ENCODE peak calls at places on chromosomes 4 and X, in eight cellular contexts. E is prostate gland, J is IMR-90, Z is psoas muscle, F is endothelial cell of umbilical vein, M is HCT116, Y is body of pancreas, U is left lung. G is an unnamed sample.
A peak's percentile ranks its signal among the peaks of the same experiment; 100 is the strongest.

GRCh38 chr4:69098470-69098869 is 2.2 kb downstream of the UGT2B7 start:
- DNase-seq in E (no peak), J (no peak), Z (no peak), F (no peak), M (no peak), Y (peak; percentile 35), U (no peak), G (no peak)

GRCh38 chr4:178450614-178451013 is 1008.4 kb upstream of the AGA start:
- DNase-seq in E (no peak), J (no peak), Z (no peak), F (no peak), M (no peak), Y (no peak), U (no peak), G (no peak)

GRCh38 chr4:16750882-16751642 is 147.4 kb downstream of the LDB2 start:
- DNase-seq in E (no peak), J (no peak), Z (no peak), F (peak; percentile 55), M (no peak), Y (no peak), U (no peak), G (no peak)

GRCh38 chrX:1661922-1662221 is 47.0 kb downstream of the ASMT start:
- DNase-seq in E (no peak), J (no peak), Z (no peak), F (no peak), M (no peak), Y (no peak), U (no peak), G (no peak)

GRCh38 chr4:126364290-126364978 is 1049.7 kb downstream of the FAT4 start:
- DNase-seq in E (no peak), J (peak; percentile 77), Z (no peak), F (peak; percentile 69), M (no peak), Y (no peak), U (no peak), G (no peak)

GRCh38 chrX:118271770-118272169 is 74.1 kb upstream of the WDR44 start:
- DNase-seq in E (no peak), J (peak; percentile 35), Z (no peak), F (peak; percentile 57), M (no peak), Y (no peak), U (no peak), G (no peak)

GRCh38 chr4:14386196-14386595 is 616.1 kb upstream of the CPEB2 start:
- DNase-seq in E (no peak), J (no peak), Z (no peak), F (no peak), M (no peak), Y (no peak), U (no peak), G (no peak)

GRCh38 chr4:25697516-25697915 is 41.9 kb downstream of the SLC34A2 start:
- DNase-seq in E (no peak), J (no peak), Z (no peak), F (no peak), M (no peak), Y (no peak), U (no peak), G (no peak)

GRCh38 chrX:135477576-135477975 is 42.9 kb upstream of the INTS6L start:
- DNase-seq in E (peak; percentile 66), J (peak; percentile 49), Z (no peak), F (peak; percentile 82), M (peak; percentile 29), Y (peak; percentile 84), U (no peak), G (no peak)

GRCh38 chr4:155339588-155339987 is 37.2 kb downstream of the MAP9 start:
- DNase-seq in E (no peak), J (no peak), Z (no peak), F (no peak), M (no peak), Y (no peak), U (no peak), G (no peak)

GRCh38 chr4:122826596-122827257 is at the start of gene FGF2:
- DNase-seq in E (peak; percentile 12), J (peak; percentile 60), Z (peak; percentile 79), F (peak; percentile 68), M (no peak), Y (peak; percentile 19), U (peak; percentile 84), G (peak; percentile 59)

GRCh38 chrX:109719262-109719661 is 13.8 kb downstream of the ACSL4 start:
- DNase-seq in E (no peak), J (no peak), Z (no peak), F (no peak), M (no peak), Y (no peak), U (no peak), G (no peak)

GRCh38 chr4:143294710-143295109 is 42.0 kb upstream of the GAB1 start:
- DNase-seq in E (no peak), J (no peak), Z (no peak), F (no peak), M (no peak), Y (no peak), U (no peak), G (no peak)

GRCh38 chr4:81684357-81684756 is 212.7 kb upstream of the RASGEF1B start:
- DNase-seq in E (no peak), J (no peak), Z (no peak), F (no peak), M (no peak), Y (peak; percentile 22), U (no peak), G (no peak)

GRCh38 chr4:15848191-15848842 is 70.2 kb downstream of the CD38 start:
- DNase-seq in E (no peak), J (no peak), Z (no peak), F (no peak), M (peak; percentile 10), Y (no peak), U (no peak), G (no peak)

GRCh38 chr4:138347561-138347960 is 105.4 kb upstream of the SLC7A11 start:
- DNase-seq in E (no peak), J (no peak), Z (no peak), F (no peak), M (no peak), Y (no peak), U (no peak), G (no peak)

GRCh38 chr4:138341739-138342415 is 99.7 kb upstream of the SLC7A11 start:
- DNase-seq in E (no peak), J (no peak), Z (no peak), F (no peak), M (no peak), Y (no peak), U (no peak), G (peak; percentile 12)

GRCh38 chr4:138344064-138344463 is 101.9 kb upstream of the SLC7A11 start:
- DNase-seq in E (no peak), J (no peak), Z (no peak), F (no peak), M (no peak), Y (no peak), U (no peak), G (no peak)

GRCh38 chr4:138348055-138348454 is 105.9 kb upstream of the SLC7A11 start:
- DNase-seq in E (no peak), J (peak; percentile 22), Z (no peak), F (peak; percentile 23), M (peak; percentile 75), Y (no peak), U (no peak), G (no peak)

GRCh38 chr4:138344851-138345250 is 102.7 kb upstream of the SLC7A11 start:
- DNase-seq in E (no peak), J (no peak), Z (no peak), F (no peak), M (no peak), Y (no peak), U (no peak), G (no peak)
- TF ChIP-seq CTCF in E (no peak), J (no peak), Z (no peak), F (no peak), M (no peak), Y (no peak), U (no peak), G (no peak)

DNA sequence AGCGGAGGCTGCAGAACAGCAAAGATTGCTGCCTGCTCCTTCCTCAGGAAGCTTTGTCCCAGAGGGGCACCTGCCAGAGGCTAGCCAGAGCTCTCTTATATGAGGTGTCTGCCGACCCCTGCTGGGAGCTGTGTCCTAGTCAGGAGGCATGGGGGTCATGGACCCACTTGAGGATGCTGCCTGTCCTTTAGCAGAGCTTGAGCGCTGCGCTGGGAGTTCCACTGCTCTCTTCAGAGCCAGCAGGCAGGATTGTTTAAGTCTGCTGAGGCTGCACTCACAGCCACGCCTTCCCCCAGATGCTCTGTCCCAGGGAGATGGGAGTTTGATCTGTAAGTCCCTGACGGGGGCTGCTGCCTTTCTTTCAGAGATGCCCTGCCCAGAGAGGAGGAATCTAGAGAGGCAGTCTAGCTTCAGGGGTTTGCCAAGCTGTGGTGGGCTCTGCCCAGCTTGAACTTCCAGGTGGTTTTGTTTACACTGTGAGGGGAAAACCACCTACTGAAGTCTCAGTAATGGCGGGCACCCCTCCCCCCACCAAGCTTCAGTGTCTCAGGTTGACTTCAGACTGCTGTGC is 10.9 kb downstream of the DCK start:
- DNase-seq in E (no peak), J (no peak), Z (no peak), F (no peak), M (no peak), Y (no peak), U (no peak), G (peak; percentile 33)
- H3K4me3 ChIP-seq in E (no peak overlapping the region), J (no peak overlapping the region), Z (no peak overlapping the region), F (no peak overlapping the region), M (no peak overlapping the region), Y (no peak overlapping the region), U (no peak overlapping the region), G (peak overlapping the region; percentile 7)

DNA sequence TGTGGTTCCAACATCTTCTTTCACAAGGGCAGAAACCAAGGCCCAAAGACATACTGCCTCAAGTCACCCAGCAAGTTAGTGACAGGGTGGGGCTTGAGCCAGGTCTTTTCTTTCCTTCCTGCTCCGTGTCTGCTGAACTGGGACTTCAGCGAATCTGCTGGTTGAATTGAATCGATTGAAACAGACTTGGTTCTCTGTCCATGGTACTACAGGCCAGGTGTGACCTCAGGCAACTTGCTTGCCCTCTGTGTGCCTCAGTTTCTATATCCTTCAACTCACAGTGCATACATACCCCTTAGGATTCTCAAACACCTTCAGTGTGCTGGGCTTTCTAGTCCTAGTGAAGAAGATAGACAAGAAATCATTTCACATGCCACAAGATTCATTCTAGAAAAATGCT is 2.0 kb upstream of the ABLIM2 start:
- DNase-seq in E (no peak), J (no peak), Z (no peak), F (no peak), M (no peak), Y (no peak), U (no peak), G (no peak)
- H3K27me3 ChIP-seq in E (peaks cover 5% of the 10 kb centered on the region), J (peaks cover 61% of the 10 kb centered on the region), Z (no peaks in the 10 kb centered on the region), F (peaks cover 22% of the 10 kb centered on the region), M (no peaks in the 10 kb centered on the region), Y (no peaks in the 10 kb centered on the region), U (peaks cover 4% of the 10 kb centered on the region), G (no peaks in the 10 kb centered on the region)

GRCh38 chr4:39464886-39465501 is 6.1 kb downstream of the LIAS start:
- DNase-seq in E (no peak), J (peak; percentile 92), Z (no peak), F (peak; percentile 54), M (peak; percentile 38), Y (no peak), U (no peak), G (no peak)
- TF ChIP-seq CTCF in E (no peak), J (peak; percentile 31), Z (no peak), F (no peak), M (peak; percentile 25), Y (no peak), U (no peak), G (no peak)

G was measured in GM06990.